ENCODE peak calls at places on chromosomes 2 and 18, in six cellular contexts. X, A, G, J, F and T are unnamed samples.

GRCh38 chr18:56933472-56933871 is 213.4 kb upstream of the BOD1L2 start:
- DNase-seq in X (no peak), G (no peak), J (no peak), F (no peak), A (no peak), T (no peak)

GRCh38 chr2:172196768-172197322 is 94.1 kb upstream of the DLX2 start:
- DNase-seq in X (peak; percentile 40), A (no peak), J (peak; percentile 50), F (no peak), G (peak; percentile 65), T (no peak)

GRCh38 chr2:132033949-132034348 is 127.8 kb downstream of the ANKRD30BL start:
- DNase-seq in A (no peak), F (no peak), J (no peak), X (no peak), G (no peak), T (no peak)

GRCh38 chr2:238947243-238947760 is 99.4 kb downstream of the TWIST2 start:
- DNase-seq in X (no peak), J (no peak), A (no peak), F (no peak), G (no peak), T (no peak)

GRCh38 chr2:158457092-158457825 is 507 bp downstream of the PKP4 start:
- DNase-seq in F (peak; percentile 89), G (peak; percentile 72), X (peak; percentile 55), A (no peak), J (peak; percentile 56), T (peak; percentile 39)

GRCh38 chr2:237674731-237675276 is 47.4 kb downstream of the LRRFIP1 start:
- DNase-seq in J (peak; percentile 61), G (peak; percentile 94), F (peak; percentile 95), X (peak; percentile 73), A (peak; percentile 96), T (no peak)

GRCh38 chr2:26493631-26494030 is 15.7 kb upstream of the OTOF start:
- DNase-seq in A (no peak), G (no peak), X (no peak), F (no peak), J (no peak), T (no peak)

GRCh38 chr2:20213651-20214565 is 11.0 kb downstream of the SDC1 start:
- DNase-seq in F (peak; percentile 69), A (no peak), J (no peak), G (peak; percentile 42), X (no peak), T (no peak)

GRCh38 chr2:240237609-240238151 is 97.2 kb upstream of the OTOS start:
- DNase-seq in X (peak; percentile 63), A (peak; percentile 73), J (peak; percentile 85), F (no peak), G (peak; percentile 24), T (no peak)

GRCh38 chr2:39394427-39395002 is 42.6 kb downstream of the MAP4K3 start:
- DNase-seq in A (no peak), J (peak; percentile 46), F (no peak), X (no peak), G (no peak), T (no peak)

GRCh38 chr2:161273038-161273760 is 35.0 kb upstream of the PSMD14 start:
- DNase-seq in X (peak; percentile 39), G (no peak), J (peak; percentile 83), F (no peak), A (peak; percentile 72), T (no peak)

GRCh38 chr2:236177604-236177966 is 9.4 kb upstream of the GBX2 start:
- DNase-seq in G (no peak), X (peak; percentile 11), A (peak; percentile 55), J (no peak), F (peak; percentile 73), T (no peak)

GRCh38 chr2:217886720-217887309 is 116.0 kb downstream of the TNS1 start:
- DNase-seq in F (peak; percentile 84), X (peak; percentile 47), J (peak; percentile 80), G (peak; percentile 74), A (peak; percentile 71), T (peak; percentile 80)

GRCh38 chr2:109260886-109261700 is 132.1 kb downstream of the SH3RF3 start:
- DNase-seq in J (no peak), X (no peak), A (no peak), G (no peak), F (no peak), T (no peak)

GRCh38 chr2:217418544-217418943 is 558.7 kb upstream of the TNP1 start:
- DNase-seq in G (no peak), F (no peak), J (peak; percentile 49), A (no peak), X (no peak), T (no peak)

GRCh38 chr2:171159326-171160118 is 1.2 kb downstream of the TLK1 start:
- DNase-seq in A (peak; percentile 83), F (peak; percentile 87), J (peak; percentile 84), X (peak; percentile 68), G (peak; percentile 51), T (peak; percentile 28)

GRCh38 chr2:50535971-50536759 is 495.8 kb downstream of the NRXN1 start:
- DNase-seq in X (no peak), J (peak; percentile 44), A (no peak), F (no peak), G (no peak), T (no peak)
- TF ChIP-seq CTCF in X (no peak), J (peak; percentile 66), A (no peak), F (peak; percentile 8), G (no peak), T (peak; percentile 82)

DNA sequence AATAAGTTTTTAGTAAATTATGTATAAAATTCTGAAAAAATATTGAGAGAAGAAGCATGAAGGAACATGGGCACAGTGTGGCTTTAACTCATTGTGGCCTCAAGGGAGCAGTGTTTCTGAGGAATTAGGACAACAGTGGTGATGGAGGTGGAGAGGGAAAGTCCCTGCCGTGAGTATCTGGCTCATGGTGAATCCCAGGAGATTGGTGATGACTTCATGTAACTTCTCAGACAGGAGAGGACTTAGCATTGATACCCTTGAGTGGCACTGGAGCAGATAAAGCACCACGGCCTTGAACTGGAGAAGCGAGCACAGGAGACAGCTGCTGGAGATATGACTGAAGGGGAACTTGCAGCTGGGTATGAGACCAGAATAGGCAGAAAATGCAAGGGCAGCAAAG is 35.0 kb upstream of the LRP1B start:
- DNase-seq in G (no peak), J (peak; percentile 1), F (no peak), X (no peak), A (peak; percentile 74), T (no peak)
- TF ChIP-seq CTCF in G (peak; percentile 8), J (peak; percentile 7), F (peak; percentile 26), X (peak; percentile 44), A (peak; percentile 53), T (no peak)

GRCh38 chr2:189763908-189764661 is 1.5 kb upstream of the OSGEPL1 start:
- DNase-seq in G (no peak), F (no peak), J (peak; percentile 37), A (no peak), X (peak; percentile 17), T (no peak)
- TF ChIP-seq CTCF in G (no peak), F (no peak), J (no peak), A (no peak), X (no peak), T (no peak)

DNA sequence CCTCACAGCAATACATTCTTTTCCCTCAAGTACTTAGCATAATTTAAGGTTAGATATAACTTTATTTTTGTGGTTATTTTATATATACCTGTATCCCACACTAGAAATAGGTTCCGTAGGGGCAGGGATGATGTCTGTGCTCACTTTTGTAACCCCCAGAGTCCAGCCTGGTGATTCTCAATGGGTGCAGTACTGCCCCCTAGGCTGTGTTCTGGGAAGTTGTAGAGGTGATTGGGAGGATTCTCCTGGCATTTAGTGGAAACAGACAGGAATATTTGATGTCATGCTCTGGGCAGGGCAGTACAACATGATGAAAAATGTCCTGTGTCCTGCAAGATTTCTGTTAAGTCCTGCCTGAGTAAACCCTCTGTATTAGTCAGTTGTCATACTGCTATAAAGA is 333.3 kb downstream of the PLCL1 start:
- DNase-seq in A (no peak), X (no peak), F (no peak), J (no peak), G (no peak), T (no peak)
- TF ChIP-seq CTCF in A (no peak), X (no peak), F (no peak), J (no peak), G (no peak), T (no peak)